ENCODE peak calls at places on chromosomes 12 and 14, in four cellular contexts. Z is CD4-positive, alpha-beta T cell; E is iPS-NIHi11; R is hepatocyte. F is an unnamed sample.

GRCh38 chr14:87944987-87945604 is 47.9 kb downstream of the GALC start:
- DNase-seq in Z (no peak), E (peak; percentile 21), R (peak; percentile 56), F (no peak)

GRCh38 chr12:68428724-68429580 is 96.8 kb upstream of the MDM1 start:
- DNase-seq in Z (no peak), E (no peak), R (peak; percentile 44), F (no peak)

GRCh38 chr14:94397279-94397898 is 9.0 kb upstream of the SERPINA1 start:
- DNase-seq in Z (no peak), E (no peak), R (no peak), F (no peak)

GRCh38 chr12:26799741-26800140 is 33.3 kb downstream of the ITPR2 start:
- DNase-seq in Z (no peak), E (no peak), R (no peak), F (no peak)

GRCh38 chr12:87812030-87812429 is 217.2 kb downstream of the C12orf50 start:
- DNase-seq in Z (no peak), E (no peak), R (peak; percentile 53), F (no peak)

GRCh38 chr12:5335059-5335458 is 96.8 kb upstream of the NTF3 start:
- DNase-seq in Z (no peak), E (no peak), R (no peak), F (no peak)

GRCh38 chr14:96057738-96058137 is 18.6 kb downstream of the C14orf132 start:
- DNase-seq in Z (no peak), E (no peak), R (no peak), F (no peak)

GRCh38 chr12:87758271-87758670 is 270.9 kb downstream of the C12orf50 start:
- DNase-seq in Z (no peak), E (no peak), R (no peak), F (no peak)

GRCh38 chr12:101642115-101643067 is 47.6 kb downstream of the MYBPC1 start:
- DNase-seq in Z (no peak), E (peak; percentile 85), R (peak; percentile 77), F (no peak)

GRCh38 chr12:22282283-22282682 is 52.2 kb downstream of the ST8SIA1 start:
- DNase-seq in Z (no peak), E (no peak), R (peak; percentile 14), F (no peak)

GRCh38 chr14:100076630-100077029 is 11.4 kb downstream of the EVL start:
- DNase-seq in Z (no peak), E (no peak), R (peak; percentile 43), F (no peak)

GRCh38 chr12:24848941-24849477 is 99.9 kb downstream of the BCAT1 start:
- DNase-seq in Z (no peak), E (no peak), R (no peak), F (peak; percentile 0)

F was measured in nucleus accumbens.